ENCODE peak calls at places on chromosomes 5 and 9, in six cellular contexts. U, E, A, S, P and G are unnamed samples.
A peak's percentile ranks its signal among the peaks of the same experiment; 100 is the strongest.

GRCh38 chr5:126970517-126971017 is 59.8 kb downstream of the MARCHF3 start:
- DNase-seq in U (no peak), E (no peak), A (no peak), S (peak; percentile 42), P (peak; percentile 31), G (no peak)

GRCh38 chr5:115720888-115721287 is 95.1 kb upstream of the TMED7 start:
- DNase-seq in U (no peak), E (no peak), A (no peak), S (no peak), P (no peak), G (no peak)

GRCh38 chr5:173868096-173868879 is 19.9 kb upstream of the CPEB4 start:
- DNase-seq in U (no peak), E (peak; percentile 87), A (no peak), S (peak; percentile 28), P (peak; percentile 55), G (no peak)

GRCh38 chr9:691825-692363 is 149.6 kb upstream of the DMRT1 start:
- DNase-seq in U (no peak), E (no peak), A (no peak), S (no peak), P (no peak), G (no peak)

GRCh38 chr5:1874820-1875219 is 7.9 kb downstream of the IRX4 start:
- DNase-seq in U (no peak), E (peak; percentile 37), A (no peak), S (no peak), P (no peak), G (no peak)

GRCh38 chr5:43204958-43205357 is 12.9 kb downstream of the NIM1K start:
- DNase-seq in U (no peak), E (no peak), A (no peak), S (no peak), P (no peak), G (no peak)

GRCh38 chr5:124289122-124289521 is 457.3 kb downstream of the ZNF608 start:
- DNase-seq in U (no peak), E (no peak), A (no peak), S (no peak), P (no peak), G (no peak)

GRCh38 chr5:143760137-143760505 is 51.8 kb upstream of the HMHB1 start:
- DNase-seq in U (no peak), E (no peak), A (no peak), S (no peak), P (no peak), G (no peak)

GRCh38 chr9:119289740-119290139 is 79.5 kb downstream of the BRINP1 start:
- DNase-seq in U (no peak), E (peak; percentile 78), A (peak; percentile 46), S (no peak), P (peak; percentile 33), G (peak; percentile 64)

GRCh38 chr9:99004717-99005460 is 61.2 kb downstream of the COL15A1 start:
- DNase-seq in U (no peak), E (no peak), A (no peak), S (no peak), P (no peak), G (no peak)
- H2AK5ac ChIP-seq in U (no peak overlapping the region), E (no peak overlapping the region), A (no peak overlapping the region), S (peak overlapping the region; percentile 38), P (no peak overlapping the region), G (peak overlapping the region; percentile 74)

DNA sequence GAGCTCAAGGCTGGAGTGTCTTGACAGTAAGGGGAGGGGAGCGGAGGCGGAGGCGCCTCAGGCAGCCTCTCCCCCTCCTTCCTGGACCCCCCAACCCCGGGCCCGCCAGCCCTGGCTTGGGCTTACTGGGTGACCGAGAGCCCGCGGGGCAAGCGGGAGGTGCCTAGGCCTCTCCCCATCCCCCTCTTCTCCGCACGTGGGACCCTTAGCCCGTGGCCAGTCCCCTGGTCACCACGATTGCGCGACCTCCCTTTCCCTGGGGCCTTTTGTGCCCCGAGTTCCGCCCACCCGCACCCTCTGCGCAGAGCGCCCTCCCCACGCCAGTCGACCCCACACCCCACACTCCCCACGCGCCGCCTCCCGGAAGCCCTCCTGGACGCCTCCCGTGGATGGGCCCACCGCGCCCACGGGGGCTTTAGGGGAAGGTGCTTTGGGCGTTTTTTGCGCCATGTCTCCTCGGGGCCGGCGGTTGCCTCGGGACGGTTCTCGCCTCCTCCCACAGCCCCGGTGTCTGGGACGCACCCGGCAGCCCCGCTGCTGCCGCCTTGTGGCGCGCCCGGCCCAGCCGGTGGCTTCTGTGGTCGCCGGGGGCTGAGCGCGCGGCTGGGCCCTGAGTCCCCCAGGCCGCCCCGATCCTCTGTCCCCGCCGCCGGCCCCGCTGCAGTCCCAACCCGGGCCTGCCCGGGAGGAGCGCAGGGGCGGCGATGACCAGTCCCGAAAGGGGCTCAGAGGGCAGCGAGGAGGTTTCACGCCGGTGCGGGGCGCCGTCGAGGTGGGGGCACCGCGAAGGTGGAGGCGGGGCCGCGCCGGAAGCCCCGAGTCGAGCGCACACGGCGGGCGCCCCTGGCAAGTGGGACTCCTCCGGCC is 3.2 kb downstream of the TOR4A start:
- DNase-seq in U (peak; percentile 78), E (peak; percentile 62), A (peak; percentile 65), S (no peak), P (peak; percentile 54), G (no peak)
- H2BK5ac ChIP-seq in U (no peak overlapping the region), E (no peak overlapping the region), A (no peak overlapping the region), S (no peak overlapping the region), P (no peak overlapping the region), G (peak overlapping the region; percentile 82)

GRCh38 chr9:35711501-35712428 is 20.2 kb downstream of the TLN1 start:
- DNase-seq in U (no peak), E (no peak), A (no peak), S (no peak), P (no peak), G (no peak)

GRCh38 chr9:35708146-35708545 is 18.4 kb upstream of the TPM2 start:
- DNase-seq in U (no peak), E (no peak), A (no peak), S (no peak), P (no peak), G (no peak)

GRCh38 chr9:35712762-35713400 is 19.1 kb downstream of the TLN1 start:
- DNase-seq in U (no peak), E (no peak), A (peak; percentile 47), S (no peak), P (no peak), G (no peak)

GRCh38 chr9:35713578-35713977 is 18.4 kb downstream of the TLN1 start:
- DNase-seq in U (no peak), E (no peak), A (no peak), S (no peak), P (no peak), G (no peak)

DNA sequence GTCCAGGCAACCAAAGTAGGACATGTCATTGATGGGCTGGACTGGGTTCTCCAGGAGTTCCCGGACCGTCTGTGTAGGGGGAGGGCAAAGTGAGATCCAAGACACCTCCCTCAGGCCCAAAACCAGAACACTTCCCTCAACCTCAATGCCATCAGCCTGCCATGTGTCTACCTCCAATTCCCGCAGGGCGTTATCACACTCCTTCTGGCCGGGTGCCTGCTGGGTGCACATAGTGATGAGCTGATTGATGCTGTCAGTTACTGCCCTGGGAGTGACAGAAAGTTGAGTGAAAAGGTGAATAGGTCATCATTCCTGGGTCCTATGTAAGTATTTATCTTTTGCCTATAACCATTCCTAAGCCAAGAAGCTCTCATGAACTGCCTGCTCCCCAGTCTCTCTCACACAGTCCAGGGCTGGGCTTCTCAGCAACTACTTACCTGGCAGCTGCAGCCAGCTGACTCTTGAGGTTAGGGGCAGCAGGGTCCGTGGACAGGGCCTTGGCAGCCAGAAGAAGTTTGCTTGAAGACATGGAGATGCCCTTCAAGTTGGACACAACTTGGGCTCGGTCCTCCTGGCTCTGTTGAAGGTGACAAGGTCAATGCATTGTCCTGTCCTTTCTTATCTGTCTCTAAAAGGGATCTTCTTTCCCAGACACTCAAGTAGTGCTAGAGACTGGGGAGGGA is 21.0 kb downstream of the TLN1 start:
- DNase-seq in U (no peak), E (no peak), A (no peak), S (no peak), P (no peak), G (no peak)
- H2AK5ac ChIP-seq in U (no peak overlapping the region), E (no peak overlapping the region), A (no peak overlapping the region), S (no peak overlapping the region), P (no peak overlapping the region), G (no peak overlapping the region)

GRCh38 chr9:32551491-32552049 is 557 bp upstream of the SMIM27 start:
- DNase-seq in U (peak; percentile 55), E (no peak), A (peak; percentile 33), S (peak; percentile 36), P (peak; percentile 70), G (peak; percentile 49)
- H2BK5ac ChIP-seq in U (peak overlapping the region; percentile 80), E (peak overlapping the region; percentile 2), A (no peak overlapping the region), S (peak overlapping the region; percentile 82), P (no peak overlapping the region), G (no peak overlapping the region)

GRCh38 chr9:129319938-129320481 is 141.9 kb upstream of the IER5L start:
- DNase-seq in U (no peak), E (no peak), A (peak; percentile 28), S (no peak), P (no peak), G (no peak)
- H2AK5ac ChIP-seq in U (no peak overlapping the region), E (peak overlapping the region; percentile 69), A (no peak overlapping the region), S (peak overlapping the region; percentile 91), P (peak overlapping the region; percentile 58), G (peak overlapping the region; percentile 90)

DNA sequence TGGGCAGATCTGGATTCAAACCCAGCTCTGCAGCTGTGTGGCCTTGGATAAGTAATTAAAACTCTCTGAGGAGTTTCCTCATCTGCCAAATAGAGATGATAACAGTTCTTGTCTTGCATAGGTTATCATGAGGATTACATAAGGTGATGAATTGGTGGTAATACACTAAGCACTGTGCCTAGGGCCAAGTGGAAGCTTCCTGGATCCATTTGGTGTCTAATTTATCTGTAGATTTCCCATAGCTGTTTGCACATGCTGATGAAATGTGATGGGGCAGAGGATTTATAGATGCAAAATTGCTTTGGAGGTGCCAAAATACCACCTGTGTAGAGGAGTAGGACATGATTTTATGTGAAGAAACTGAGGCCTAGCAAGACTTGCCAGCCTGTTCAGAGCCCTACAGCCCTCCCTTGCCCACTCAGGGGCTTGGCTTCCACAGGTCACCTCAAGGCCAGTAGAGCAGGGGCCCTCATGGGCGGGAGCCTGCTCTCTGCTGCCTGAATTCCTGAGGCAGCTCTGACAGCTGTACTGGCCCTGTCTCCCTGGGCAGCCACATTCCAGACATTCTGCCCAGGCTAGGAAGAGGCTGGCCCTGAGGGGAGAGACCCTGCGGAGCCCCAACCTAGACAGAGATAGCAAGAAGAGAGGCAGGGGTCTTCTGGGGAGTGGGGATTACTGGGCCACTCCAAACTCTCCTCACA is 5.9 kb upstream of the FAT2 start:
- DNase-seq in U (no peak), E (peak; percentile 94), A (peak; percentile 60), S (no peak), P (no peak), G (peak; percentile 56)
- H2BK5ac ChIP-seq in U (no peak overlapping the region), E (no peak overlapping the region), A (no peak overlapping the region), S (no peak overlapping the region), P (peak overlapping the region; percentile 80), G (no peak overlapping the region)